ENCODE peak calls at places on chromosomes 4 and X, in six cellular contexts. T, R, Z, C, O and Y are unnamed samples.

GRCh38 chr4:150242820-150243458 is 164.7 kb downstream of the DCLK2 start:
- DNase-seq in T (peak; percentile 69), R (no peak), Z (peak; percentile 38), C (no peak), O (no peak), Y (no peak)

GRCh38 chrX:1094934-1095333 is 117.5 kb downstream of the CRLF2 start:
- DNase-seq in T (no peak), R (no peak), Z (no peak), C (no peak), O (no peak), Y (no peak)

GRCh38 chr4:150130953-150131352 is 52.7 kb downstream of the DCLK2 start:
- DNase-seq in T (no peak), R (no peak), Z (no peak), C (no peak), O (no peak), Y (no peak)

GRCh38 chrX:134375691-134376090 is 84.3 kb upstream of the HPRT1 start:
- DNase-seq in T (peak; percentile 2), R (no peak), Z (no peak), C (no peak), O (no peak), Y (no peak)

GRCh38 chr4:8648816-8649630 is 56.5 kb downstream of the CPZ start:
- DNase-seq in T (no peak), R (no peak), Z (no peak), C (no peak), O (peak; percentile 21), Y (no peak)

GRCh38 chrX:39886282-39886681 is 211.5 kb downstream of the BCOR start:
- DNase-seq in T (no peak), R (no peak), Z (no peak), C (no peak), O (peak; percentile 40), Y (no peak)

GRCh38 chrX:80285131-80285773 is 135.0 kb upstream of the TENT5D start:
- DNase-seq in T (peak; percentile 68), R (no peak), Z (peak; percentile 26), C (no peak), O (no peak), Y (no peak)

GRCh38 chrX:155871934-155872333 is 9.2 kb upstream of the VAMP7 start:
- DNase-seq in T (no peak), R (no peak), Z (no peak), C (no peak), O (no peak), Y (no peak)

GRCh38 chr4:146333187-146333894 is 119.0 kb downstream of the REELD1 start:
- DNase-seq in T (no peak), R (no peak), Z (peak; percentile 29), C (no peak), O (no peak), Y (no peak)

GRCh38 chr4:6526171-6526570 is 48.8 kb upstream of the MAN2B2 start:
- DNase-seq in T (no peak), R (no peak), Z (no peak), C (no peak), O (no peak), Y (no peak)

GRCh38 chr4:43782391-43782790 is 666.2 kb downstream of the KCTD8 start:
- DNase-seq in T (no peak), R (no peak), Z (no peak), C (no peak), O (no peak), Y (no peak)

DNA sequence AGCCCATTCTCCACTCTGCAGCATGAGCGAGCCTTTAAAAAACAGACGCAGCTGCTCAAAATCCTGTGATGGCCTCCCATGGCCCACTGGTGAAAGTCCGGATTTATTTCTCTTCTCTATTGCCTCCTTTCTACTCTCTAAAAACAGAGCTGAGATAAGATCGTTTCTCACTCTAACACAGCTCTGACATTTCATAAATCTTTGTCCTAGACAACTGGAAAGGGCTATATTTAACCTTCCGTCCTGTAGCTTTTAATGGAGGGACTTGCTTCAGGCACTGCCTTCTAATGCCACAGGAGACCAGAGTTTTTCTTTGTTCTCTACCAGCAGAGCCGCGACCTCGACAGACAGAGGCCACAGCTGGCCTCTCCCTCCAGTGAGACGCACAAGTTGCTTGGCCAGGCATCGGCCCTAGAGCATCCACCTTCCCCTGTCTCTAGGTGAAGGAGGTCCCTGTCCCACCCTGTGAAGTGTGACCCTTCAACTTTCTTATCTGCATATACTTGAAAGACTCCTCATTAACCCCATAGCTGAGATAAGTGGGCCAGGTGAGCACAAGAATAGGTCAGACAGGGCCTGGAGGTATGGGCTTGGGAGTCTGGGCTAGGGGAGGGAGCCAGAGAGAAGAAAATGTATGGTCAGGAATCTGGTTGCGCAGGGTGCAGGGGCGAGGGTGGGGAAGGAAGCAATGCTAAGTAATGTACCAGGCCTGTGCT is 50.0 kb downstream of the RTL5 start:
- DNase-seq in T (no peak), R (no peak), Z (no peak), C (no peak), O (no peak), Y (no peak)
- H3K4me3 ChIP-seq in T (no peak overlapping the region), R (no peak overlapping the region), Z (no peak overlapping the region), C (no peak overlapping the region), O (no peak overlapping the region), Y (no peak overlapping the region)

DNA sequence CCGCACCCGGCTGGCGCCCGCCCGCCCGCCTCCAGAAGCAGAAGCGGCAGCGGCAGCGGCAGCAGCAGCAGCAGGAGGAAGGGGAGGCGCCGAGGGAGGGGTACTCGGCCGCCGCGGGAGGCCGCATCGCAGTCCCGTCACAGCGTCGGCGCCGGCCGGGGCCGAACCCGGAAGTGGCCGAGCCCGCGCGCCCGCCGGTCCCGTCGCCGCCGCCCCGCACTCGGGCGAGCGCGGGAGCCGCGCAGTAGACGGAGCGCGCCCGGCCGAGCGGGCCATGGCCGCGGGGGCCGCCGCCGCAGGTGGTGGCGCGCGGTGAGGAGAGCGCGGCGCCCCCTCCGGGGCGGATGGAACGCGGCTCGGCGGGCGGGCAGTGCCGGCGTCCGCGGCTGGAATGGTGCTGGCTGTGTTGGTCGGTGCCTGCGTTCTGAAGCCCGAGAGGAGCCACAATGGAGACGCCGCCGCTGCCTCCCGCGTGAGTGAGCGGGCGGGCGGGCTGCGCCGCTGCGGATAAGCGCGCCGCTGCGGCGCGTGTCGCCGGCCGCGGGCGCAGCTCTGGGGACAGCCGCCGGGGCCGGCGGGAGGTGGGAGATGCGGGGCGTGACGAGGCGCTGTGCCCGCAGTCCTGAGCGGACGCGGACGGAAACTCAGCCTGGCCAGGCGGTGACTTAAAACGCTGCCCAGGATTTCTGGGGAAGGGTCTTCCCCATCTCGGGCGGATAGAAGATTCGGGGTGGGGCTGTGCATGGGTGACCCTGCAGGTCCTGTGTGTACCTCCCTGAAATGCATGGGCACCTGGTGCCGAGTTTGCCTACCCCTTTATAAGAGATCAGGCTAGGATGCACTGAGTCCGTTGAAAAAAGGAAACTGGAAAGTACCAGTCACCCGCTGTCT is at the start of gene KLHL2:
- DNase-seq in T (peak; percentile 90), R (peak; percentile 65), Z (peak; percentile 54), C (peak; percentile 90), O (peak; percentile 86), Y (peak; percentile 49)
- TF ChIP-seq CTCF in T (no peak), R (no peak), Z (no peak), C (no peak), O (no peak), Y (no peak)

GRCh38 chr4:88720749-88721428 is 23.3 kb upstream of the NAP1L5 start:
- DNase-seq in T (no peak), R (no peak), Z (no peak), C (no peak), O (no peak), Y (no peak)

GRCh38 chr4:88722276-88722780 is 24.7 kb upstream of the NAP1L5 start:
- DNase-seq in T (no peak), R (no peak), Z (no peak), C (no peak), O (no peak), Y (no peak)

GRCh38 chr4:88724406-88724805 is 26.8 kb upstream of the NAP1L5 start:
- DNase-seq in T (no peak), R (no peak), Z (no peak), C (no peak), O (no peak), Y (no peak)

GRCh38 chr4:88725143-88725542 is 27.5 kb upstream of the NAP1L5 start:
- DNase-seq in T (no peak), R (no peak), Z (no peak), C (no peak), O (no peak), Y (no peak)

DNA sequence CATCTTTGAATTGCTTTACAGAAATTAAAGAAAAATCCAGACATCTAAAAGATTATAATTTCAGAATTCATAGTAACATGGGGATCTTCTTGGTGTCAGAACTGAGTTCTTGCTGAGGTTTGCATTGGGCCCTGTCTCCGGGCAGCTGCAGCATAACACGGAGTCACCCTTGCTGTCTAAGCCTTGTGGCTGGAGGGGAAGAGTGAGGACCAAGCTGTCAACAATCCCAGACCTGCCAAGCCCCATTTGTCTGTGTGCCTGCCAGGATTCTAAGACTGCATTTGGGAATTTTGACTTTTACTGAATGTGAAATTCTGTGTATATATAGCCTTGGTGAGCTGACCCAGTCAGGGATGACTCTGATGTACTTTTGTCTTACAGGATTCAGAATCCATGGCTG is 25.2 kb upstream of the NAP1L5 start:
- DNase-seq in T (no peak), R (no peak), Z (no peak), C (no peak), O (no peak), Y (no peak)
- H3K36me3 ChIP-seq in T (no peaks in the 10 kb centered on the region), R (peaks cover 6% of the 10 kb centered on the region), Z (peaks cover 6% of the 10 kb centered on the region), C (peaks cover 86% of the 10 kb centered on the region), O (peaks cover 22% of the 10 kb centered on the region), Y (peaks cover 34% of the 10 kb centered on the region)

GRCh38 chrX:17860811-17861495 is at the start of gene RAI2:
- DNase-seq in T (peak; percentile 77), R (no peak), Z (no peak), C (no peak), O (peak; percentile 59), Y (peak; percentile 16)
- H3K4me3 ChIP-seq in T (peak within 1 kb of the TSS; percentile 58), R (peak within 1 kb of the TSS; percentile 66), Z (peak within 1 kb of the TSS; percentile 18), C (peak within 1 kb of the TSS; percentile 49), O (peak within 1 kb of the TSS; percentile 62), Y (peak within 1 kb of the TSS; percentile 57)